ENCODE peak calls at places on chromosome 14, in seven cellular contexts. O, Y, Q, T, K, W and M are unnamed samples. For H3K9me2, the result is how much of the 10 kb centered on the place peaks cover.

GRCh38 chr14:28635387-28635786 is 131.2 kb upstream of the FOXG1 start:
- DNase-seq in Q (peak), W (peak), O (peak), T (peak), Y (no peak), K (peak), M (no peak)

GRCh38 chr14:102055181-102055901 is 31.5 kb downstream of the HSP90AA1 start:
- DNase-seq in K (no peak), W (peak), Y (no peak), Q (peak), T (no peak), O (peak), M (peak)

GRCh38 chr14:69368381-69368780 is 29.7 kb downstream of the ERH start:
- DNase-seq in K (no peak), T (no peak), O (no peak), Q (no peak), Y (no peak), W (no peak), M (no peak)

GRCh38 chr14:22536853-22537338 is 52.1 kb downstream of the DAD1 start:
- DNase-seq in O (peak), T (no peak), K (peak), Y (no peak), W (peak), Q (no peak), M (peak)

GRCh38 chr14:51513281-51513680 is 138.4 kb upstream of the FRMD6 start:
- DNase-seq in T (no peak), O (no peak), Q (no peak), K (no peak), Y (no peak), W (no peak), M (no peak)

GRCh38 chr14:74442757-74443156 is 16.7 kb upstream of the SYNDIG1L start:
- DNase-seq in W (no peak), O (no peak), Y (no peak), K (no peak), T (no peak), Q (no peak), M (no peak)

GRCh38 chr14:68789002-68789797 is 3.7 kb downstream of the ZFP36L1 start:
- DNase-seq in T (peak), Q (peak), Y (peak), K (peak), W (peak), O (peak), M (peak)

GRCh38 chr14:72925171-72925759 is 999 bp upstream of the DCAF4 start:
- DNase-seq in Y (no peak), Q (no peak), O (no peak), W (no peak), T (no peak), K (no peak), M (no peak)

GRCh38 chr14:68421116-68421515 is 371.8 kb downstream of the ZFP36L1 start:
- DNase-seq in W (no peak), Q (no peak), K (no peak), O (no peak), Y (no peak), T (no peak), M (no peak)

GRCh38 chr14:100388137-100389050 is 65.3 kb downstream of the SLC25A47 start:
- DNase-seq in T (no peak), Y (no peak), O (no peak), Q (no peak), W (peak), K (peak), M (no peak)

GRCh38 chr14:57865450-57866198 is at the start of gene SLC35F4:
- DNase-seq in T (no peak), O (peak), Q (peak), Y (peak), W (peak), K (no peak), M (no peak)

GRCh38 chr14:74911221-74911620 is 11.8 kb downstream of the RPS6KL1 start:
- DNase-seq in W (no peak), O (no peak), Y (no peak), T (no peak), K (no peak), Q (no peak), M (no peak)

DNA sequence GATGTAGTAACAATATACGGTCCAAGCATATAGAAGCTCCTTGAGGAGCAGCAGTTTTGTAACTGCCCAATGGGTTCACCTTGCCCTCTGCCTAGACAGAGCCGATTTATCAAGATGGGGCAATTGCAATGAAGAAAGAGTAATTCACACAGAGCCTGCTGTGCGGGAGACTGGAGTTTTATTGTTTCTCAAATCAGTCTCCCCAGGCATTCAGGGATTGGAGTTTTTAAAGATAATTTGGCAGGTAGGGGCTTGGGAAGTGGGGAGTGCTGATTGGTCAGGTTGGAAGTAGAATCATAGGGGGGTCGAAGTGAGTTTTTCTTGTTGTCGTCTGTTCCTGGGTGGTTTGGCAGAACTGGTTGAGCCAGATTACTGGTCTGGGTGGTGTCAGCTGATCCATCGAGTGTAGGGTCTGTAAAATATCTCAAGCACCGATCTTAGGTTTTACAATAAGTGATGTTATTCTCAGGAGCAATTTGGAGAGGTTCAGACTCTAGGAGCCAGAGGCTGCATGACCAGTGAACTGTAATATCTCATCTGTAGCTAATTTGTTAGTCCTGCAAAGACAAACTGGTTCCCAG is 9.6 kb upstream of the SERPINA1 start:
- DNase-seq in O (no peak), Q (peak), W (no peak), Y (no peak), T (no peak), K (no peak), M (no peak)
- H3K9me2 ChIP-seq in O (under half), Q (under half), W (under half), Y (under half), T (under half), K (under half), M (under half)

GRCh38 chr14:89399157-89399556 is 17.9 kb downstream of the FOXN3 start:
- DNase-seq in O (no peak), Y (no peak), Q (no peak), W (no peak), T (no peak), K (no peak), M (no peak)
- H3K9me2 ChIP-seq in O (under half), Y (under half), Q (under half), W (under half), T (under half), K (under half), M (under half)

GRCh38 chr14:49935526-49935925 is 42.6 kb downstream of the ARF6 start:
- DNase-seq in Y (no peak), Q (no peak), W (no peak), T (no peak), K (no peak), O (no peak), M (no peak)
- H3K9me2 ChIP-seq in Y (under half), Q (under half), W (under half), T (under half), K (under half), O (under half), M (under half)

DNA sequence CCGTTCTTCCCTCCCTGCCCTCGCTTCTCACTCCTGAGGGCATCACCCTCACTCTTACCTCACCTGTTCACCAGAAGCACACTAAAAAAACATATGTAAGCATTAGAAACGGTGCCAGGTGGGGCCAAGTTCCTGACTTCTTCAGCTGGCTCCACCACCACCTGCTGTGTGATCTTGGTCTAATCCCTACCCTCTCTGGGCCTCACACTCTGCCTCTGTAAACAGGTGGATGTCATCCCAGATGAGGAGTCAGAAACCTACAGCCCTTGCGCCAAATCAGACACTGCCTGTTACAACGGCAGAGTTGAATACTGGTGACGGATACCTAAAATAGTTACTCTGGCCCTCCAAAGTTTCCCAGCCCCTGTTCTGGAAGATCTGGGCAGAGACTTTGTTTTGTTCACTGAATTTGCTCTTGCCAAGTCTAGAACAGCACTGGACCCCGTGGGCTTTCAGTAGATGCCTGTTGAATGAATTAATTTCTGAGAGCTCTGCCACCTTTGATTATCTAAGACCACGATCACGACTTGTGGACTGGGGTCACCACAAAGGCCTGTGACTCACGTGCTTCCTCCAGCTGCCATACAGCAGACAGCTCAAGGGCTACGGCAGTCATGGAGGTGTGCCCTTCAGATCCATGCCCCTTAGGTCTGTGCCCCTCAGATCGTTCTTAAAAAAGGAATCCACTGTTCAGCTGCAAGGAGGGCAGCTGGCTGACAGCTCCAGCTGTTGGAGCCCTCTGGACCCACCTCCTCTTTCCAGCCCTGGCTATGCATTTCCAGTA is 71.9 kb downstream of the GSC start:
- DNase-seq in K (no peak), Y (no peak), O (no peak), T (no peak), Q (no peak), W (no peak), M (no peak)
- H3K9me2 ChIP-seq in K (under half), Y (under half), O (under half), T (under half), Q (under half), W (under half), M (under half)

GRCh38 chr14:26286066-26286791 is 311.6 kb downstream of the NOVA1 start:
- DNase-seq in T (no peak), W (no peak), Y (no peak), Q (no peak), O (peak), K (no peak), M (no peak)

GRCh38 chr14:26286806-26287205 is 311.0 kb downstream of the NOVA1 start:
- DNase-seq in K (peak), O (peak), W (no peak), T (no peak), Y (no peak), Q (no peak), M (no peak)

GRCh38 chr14:26282578-26282977 is 315.3 kb downstream of the NOVA1 start:
- DNase-seq in T (no peak), W (no peak), K (no peak), Q (no peak), O (no peak), Y (no peak), M (no peak)

GRCh38 chr14:26276757-26277156 is 321.1 kb downstream of the NOVA1 start:
- DNase-seq in O (no peak), Y (no peak), K (peak), Q (peak), T (no peak), W (peak), M (no peak)

DNA sequence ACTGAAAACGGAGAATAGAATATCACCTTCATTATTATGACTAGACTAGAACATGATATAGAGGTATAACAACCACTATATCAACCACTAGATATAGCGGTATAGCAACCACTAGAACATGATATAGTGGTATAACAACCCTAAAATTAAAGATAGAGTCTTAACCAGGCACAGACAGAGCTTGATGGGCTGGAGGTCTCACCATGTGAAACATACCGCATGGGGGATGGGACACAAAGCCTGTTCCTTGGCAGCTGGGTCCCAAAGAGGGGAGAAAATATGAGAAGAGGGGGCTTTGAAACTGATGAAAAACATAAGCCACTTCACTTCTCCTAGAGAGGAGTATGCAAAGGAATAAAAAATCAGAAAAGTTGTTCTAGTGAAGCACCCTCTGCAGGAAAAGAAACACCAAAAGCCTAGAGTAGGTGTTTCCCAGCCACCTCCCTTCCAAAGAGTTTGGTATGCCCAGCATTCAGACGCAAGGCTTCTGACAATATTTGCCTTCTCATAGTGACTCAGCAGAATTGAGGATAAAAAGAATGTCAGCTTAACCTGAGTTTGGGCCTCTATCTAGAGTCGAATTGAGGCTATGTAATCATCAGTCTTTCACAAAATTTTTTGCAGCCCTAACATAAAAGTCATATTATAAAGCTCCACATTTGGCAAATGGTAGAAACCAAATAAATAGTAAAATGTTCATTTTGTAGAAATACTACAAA is 316.4 kb downstream of the NOVA1 start:
- DNase-seq in K (peak), T (no peak), Q (peak), Y (no peak), W (peak), O (peak), M (peak)
- H3K9me2 ChIP-seq in K (under half), T (under half), Q (under half), Y (under half), W (under half), O (under half), M (under half)

DNA sequence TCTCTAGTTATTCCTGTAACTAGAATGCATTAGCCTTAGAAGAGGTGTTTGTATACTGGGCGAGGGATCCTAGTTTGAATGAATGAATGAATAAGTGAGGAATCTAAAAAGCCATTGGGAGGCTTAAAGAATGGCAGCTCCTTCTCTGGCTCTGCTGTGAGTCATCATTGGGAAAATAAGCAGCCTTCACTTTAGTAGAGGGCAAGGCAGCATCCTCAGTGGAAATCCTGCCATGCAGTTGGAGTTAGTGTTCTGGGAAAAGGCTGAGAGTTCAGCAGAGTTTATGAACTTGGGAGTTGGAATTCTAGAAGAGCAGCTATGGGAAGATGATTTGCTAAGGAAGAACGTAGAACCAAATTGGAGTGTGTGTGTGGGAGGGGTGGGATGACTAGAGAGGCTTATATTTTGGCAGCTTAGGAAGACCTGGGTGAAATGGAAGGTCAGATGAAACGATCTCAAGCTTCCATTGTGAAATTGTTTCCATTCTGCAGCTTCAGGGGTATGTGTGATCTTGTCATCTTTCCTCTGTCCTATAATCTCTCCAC is 120.8 kb downstream of the PTCSC3 start:
- DNase-seq in O (peak), W (no peak), K (no peak), Y (no peak), T (no peak), Q (no peak), M (no peak)
- H3K9me2 ChIP-seq in O (under half), W (under half), K (under half), Y (under half), T (under half), Q (under half), M (under half)

GRCh38 chr14:24271834-24272263 is 452 bp upstream of the RABGGTA start:
- DNase-seq in O (no peak), Q (no peak), Y (no peak), K (no peak), T (no peak), W (no peak), M (no peak)
- H3K9me2 ChIP-seq in O (under half), Q (under half), Y (under half), K (under half), T (under half), W (under half), M (under half)

DNA sequence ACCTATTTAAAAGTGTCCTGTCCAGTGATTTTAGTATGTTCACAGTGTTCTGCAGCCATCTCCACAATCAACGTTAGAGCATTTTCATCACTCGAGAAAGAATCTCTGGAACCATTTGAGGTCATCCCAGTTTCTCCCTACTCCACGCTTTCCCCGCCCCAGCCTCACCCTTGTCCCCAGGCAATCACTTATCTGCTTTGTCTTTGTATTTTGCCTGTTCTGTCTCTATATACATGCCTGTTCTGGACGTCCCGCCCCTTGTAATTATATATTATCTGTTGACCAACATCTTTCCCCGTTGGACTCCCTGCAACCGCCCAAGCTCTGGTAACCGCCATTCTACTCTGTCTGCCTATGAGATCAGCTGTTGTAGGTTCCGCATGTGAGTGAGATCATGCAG is 21.5 kb upstream of the ASPG start:
- DNase-seq in K (no peak), O (no peak), T (no peak), Q (no peak), Y (no peak), W (no peak), M (no peak)
- H3K9me2 ChIP-seq in K (under half), O (under half), T (under half), Q (under half), Y (under half), W (under half), M (under half)